ENCODE peak calls at places on chromosomes 11 and 22, in four cellular contexts. K, G, A and R are unnamed samples.

GRCh38 chr11:66080055-66080817 is 10.2 kb downstream of the PACS1 start:
- DNase-seq in K (peak), G (peak), A (no peak), R (no peak)

GRCh38 chr11:911031-911889 is 650 bp upstream of the CHID1 start:
- DNase-seq in K (peak), G (no peak), A (no peak), R (no peak)

GRCh38 chr22:22855617-22856308 is 31.9 kb upstream of the IGLL5 start:
- DNase-seq in K (peak), G (no peak), A (no peak), R (no peak)

GRCh38 chr22:19086417-19086816 is 35.8 kb downstream of the DGCR2 start:
- DNase-seq in K (no peak), G (no peak), A (no peak), R (no peak)

GRCh38 chr11:7605544-7605943 is 67.8 kb downstream of the CYB5R2 start:
- DNase-seq in K (peak), G (peak), A (no peak), R (peak)

GRCh38 chr22:50504245-50505211 is 3.0 kb downstream of the LMF2 start:
- DNase-seq in K (no peak), G (no peak), A (no peak), R (no peak)

GRCh38 chr11:29002816-29003215 is 894.6 kb downstream of the METTL15 start:
- DNase-seq in K (no peak), G (no peak), A (no peak), R (no peak)

GRCh38 chr11:118623291-118623655 is 15.9 kb downstream of the PHLDB1 start:
- DNase-seq in K (peak), G (peak), A (no peak), R (no peak)

GRCh38 chr11:7573558-7574296 is 59.9 kb downstream of the PPFIBP2 start:
- DNase-seq in K (no peak), G (no peak), A (no peak), R (no peak)

GRCh38 chr22:20674998-20675397 is 98.9 kb upstream of the SERPIND1 start:
- DNase-seq in K (no peak), G (no peak), A (no peak), R (no peak)

GRCh38 chr11:131546218-131546895 is 175.9 kb downstream of the NTM start:
- DNase-seq in K (no peak), G (no peak), A (no peak), R (no peak)

GRCh38 chr11:17405232-17406005 is 17.0 kb upstream of the KCNJ11 start:
- DNase-seq in K (peak), G (peak), A (no peak), R (no peak)

GRCh38 chr11:102468636-102469195 is 16.2 kb upstream of the TMEM123 start:
- DNase-seq in K (no peak), G (no peak), A (no peak), R (no peak)

GRCh38 chr11:134126197-134126822 is 57.4 kb downstream of the JAM3 start:
- DNase-seq in K (no peak), G (no peak), A (no peak), R (no peak)

GRCh38 chr22:26314656-26315055 is 114.4 kb upstream of the ASPHD2 start:
- DNase-seq in K (no peak), G (no peak), A (peak), R (no peak)

GRCh38 chr11:44315947-44316387 is 6.0 kb upstream of the ALX4 start:
- DNase-seq in K (peak), G (no peak), A (no peak), R (no peak)

GRCh38 chr11:1866776-1867175 is 13.9 kb downstream of the LSP1 start:
- DNase-seq in K (no peak), G (no peak), A (no peak), R (no peak)